ENCODE peak calls at places on chromosomes 12 and 14, in nine cellular contexts. X, B, O, Z, G, V, W, H and C are unnamed samples.

GRCh38 chr14:103281496-103282231 is 52.4 kb upstream of the EIF5 start:
- DNase-seq in X (peak; percentile 62), B (no peak), O (peak; percentile 62), Z (peak; percentile 40), G (no peak), V (no peak), W (no peak), H (peak; percentile 20), C (peak; percentile 79)

GRCh38 chr14:103568952-103569351 is 6.2 kb downstream of the COA8 start:
- DNase-seq in X (no peak), B (no peak), O (no peak), Z (no peak), G (no peak), V (no peak), W (no peak), H (no peak), C (no peak)

GRCh38 chr14:76908834-76909233 is 82.6 kb downstream of the LRRC74A start:
- DNase-seq in X (no peak), B (no peak), O (no peak), Z (no peak), G (no peak), V (peak; percentile 73), W (no peak), H (no peak), C (no peak)

GRCh38 chr12:74071182-74071581 is 466.5 kb upstream of the ATXN7L3B start:
- DNase-seq in X (no peak), B (no peak), O (no peak), Z (no peak), G (no peak), V (no peak), W (no peak), H (no peak), C (no peak)

GRCh38 chr12:70366581-70367267 is 634 bp downstream of the KCNMB4 start:
- DNase-seq in X (peak; percentile 14), B (no peak), O (peak; percentile 65), Z (peak; percentile 42), G (peak; percentile 23), V (peak; percentile 84), W (no peak), H (peak; percentile 25), C (peak; percentile 48)

GRCh38 chr14:41824441-41824840 is 217.8 kb downstream of the LRFN5 start:
- DNase-seq in X (no peak), B (no peak), O (no peak), Z (no peak), G (no peak), V (no peak), W (no peak), H (no peak), C (no peak)

GRCh38 chr12:56081393-56082347 is 1.7 kb downstream of the ERBB3 start:
- DNase-seq in X (no peak), B (no peak), O (no peak), Z (no peak), G (no peak), V (no peak), W (no peak), H (no peak), C (no peak)

GRCh38 chr12:49683604-49684309 is 23.4 kb downstream of the FMNL3 start:
- DNase-seq in X (no peak), B (no peak), O (no peak), Z (no peak), G (no peak), V (no peak), W (no peak), H (no peak), C (no peak)

GRCh38 chr12:95951515-95951914 is 8.4 kb downstream of the AMDHD1 start:
- DNase-seq in X (no peak), B (no peak), O (no peak), Z (no peak), G (no peak), V (no peak), W (no peak), H (no peak), C (no peak)